ENCODE peak calls at places on chromosomes 11 and 22, in six cellular contexts. I is K562, T is HepG2, B is GM12878, R is H1, D is GM12891. A is an unnamed sample.

GRCh38 chr11:67165595-67165994 is 46.5 kb downstream of the KDM2A start:
- DNase-seq in I (no peak), T (no peak), B (no peak), R (no peak), D (no peak), A (no peak)

GRCh38 chr11:74493816-74494630 is 499 bp upstream of the LIPT2 start:
- DNase-seq in I (no peak), T (no peak), B (peak), R (no peak), D (no peak), A (no peak)

GRCh38 chr22:48362736-48363404 is 1464.8 kb downstream of the BRD1 start:
- DNase-seq in I (no peak), T (no peak), B (no peak), R (no peak), D (no peak), A (no peak)

GRCh38 chr22:18060646-18061620 is 16.9 kb upstream of the PEX26 start:
- DNase-seq in I (no peak), T (peak), B (no peak), R (no peak), D (no peak), A (no peak)

GRCh38 chr11:47234669-47235075 is 13.9 kb downstream of the ACP2 start:
- DNase-seq in I (no peak), T (no peak), B (no peak), R (no peak), D (no peak), A (no peak)

GRCh38 chr22:30277547-30278344 is 11.1 kb upstream of the OSM start:
- DNase-seq in I (no peak), T (no peak), B (no peak), R (no peak), D (no peak), A (no peak)

GRCh38 chr11:99505319-99505718 is 484.6 kb downstream of the CNTN5 start:
- DNase-seq in I (no peak), T (no peak), B (no peak), R (no peak), D (no peak), A (no peak)

GRCh38 chr11:110793556-110793955 is 81.3 kb upstream of the ARHGAP20 start:
- DNase-seq in I (no peak), T (no peak), B (no peak), R (no peak), D (no peak), A (no peak)

GRCh38 chr11:106990322-106990721 is 28.0 kb downstream of the GUCY1A2 start:
- DNase-seq in I (no peak), T (no peak), B (no peak), R (no peak), D (no peak), A (no peak)

GRCh38 chr11:71987521-71987920 is 11.2 kb upstream of the IL18BP start:
- DNase-seq in I (no peak), T (no peak), B (no peak), R (no peak), D (no peak), A (no peak)

GRCh38 chr22:35539910-35540599 is 576 bp upstream of the RASD2 start:
- DNase-seq in I (peak), T (no peak), B (no peak), R (no peak), D (peak), A (peak)

GRCh38 chr22:28983788-28984441 is 77.7 kb downstream of the C22orf31 start:
- DNase-seq in I (no peak), T (no peak), B (no peak), R (no peak), D (no peak), A (no peak)

GRCh38 chr11:126145954-126146353 is 65.5 kb downstream of the RPUSD4 start:
- DNase-seq in I (no peak), T (no peak), B (no peak), R (no peak), D (no peak), A (no peak)

GRCh38 chr11:16337421-16338213 is 18.7 kb downstream of the SOX6 start:
- DNase-seq in I (peak), T (no peak), B (no peak), R (no peak), D (no peak), A (no peak)

GRCh38 chr11:99534812-99535211 is 514.1 kb downstream of the CNTN5 start:
- DNase-seq in I (no peak), T (no peak), B (no peak), R (no peak), D (no peak), A (no peak)

GRCh38 chr11:109939176-109939810 is 153.9 kb upstream of the ZC3H12C start:
- DNase-seq in I (peak), T (peak), B (no peak), R (no peak), D (no peak), A (no peak)

GRCh38 chr22:26054846-26055245 is 114.4 kb upstream of the SEZ6L start:
- DNase-seq in I (no peak), T (no peak), B (no peak), R (no peak), D (no peak), A (no peak)

GRCh38 chr11:65871811-65872548 is 620 bp downstream of the EFEMP2 start:
- DNase-seq in I (no peak), T (no peak), B (no peak), R (no peak), D (no peak), A (no peak)

GRCh38 chr11:62504158-62504973 is 42.2 kb downstream of the AHNAK start:
- DNase-seq in I (no peak), T (no peak), B (no peak), R (no peak), D (no peak), A (no peak)

GRCh38 chr11:96134622-96135021 is 208.4 kb downstream of the MAML2 start:
- DNase-seq in I (no peak), T (no peak), B (no peak), R (no peak), D (no peak), A (no peak)

GRCh38 chr11:92149996-92150395 is 74.6 kb upstream of the FAT3 start:
- DNase-seq in I (no peak), T (no peak), B (no peak), R (no peak), D (no peak), A (no peak)

GRCh38 chr11:86636275-86636674 is 36.1 kb downstream of the ME3 start:
- DNase-seq in I (no peak), T (no peak), B (no peak), R (no peak), D (no peak), A (no peak)

GRCh38 chr22:26401726-26402125 is 27.3 kb upstream of the ASPHD2 start:
- DNase-seq in I (peak), T (no peak), B (no peak), R (no peak), D (no peak), A (no peak)

GRCh38 chr22:37174964-37175363 is 13.1 kb downstream of the C1QTNF6 start:
- DNase-seq in I (no peak), T (no peak), B (no peak), R (no peak), D (no peak), A (no peak)

GRCh38 chr11:44564653-44565007 is 833 bp upstream of the CD82 start:
- DNase-seq in I (peak), T (no peak), B (no peak), R (no peak), D (no peak), A (no peak)

GRCh38 chr11:107732327-107733051 is 20.6 kb upstream of the SLN start:
- DNase-seq in I (no peak), T (no peak), B (peak), R (no peak), D (no peak), A (no peak)

GRCh38 chr11:101686514-101686913 is 102.7 kb upstream of the TRPC6 start:
- DNase-seq in I (no peak), T (no peak), B (no peak), R (no peak), D (no peak), A (no peak)

GRCh38 chr11:12668166-12668565 is 6.1 kb upstream of the TEAD1 start:
- DNase-seq in I (no peak), T (no peak), B (no peak), R (no peak), D (no peak), A (no peak)

GRCh38 chr11:2551131-2551530 is 106.3 kb downstream of the KCNQ1 start:
- DNase-seq in I (no peak), T (no peak), B (no peak), R (no peak), D (no peak), A (no peak)

GRCh38 chr22:25656724-25657123 is 85.3 kb upstream of the MYO18B start:
- DNase-seq in I (no peak), T (no peak), B (peak), R (no peak), D (no peak), A (no peak)

GRCh38 chr11:73330569-73331093 is 22.6 kb downstream of the ARHGEF17 start:
- DNase-seq in I (peak), T (peak), B (no peak), R (no peak), D (no peak), A (no peak)

DNA sequence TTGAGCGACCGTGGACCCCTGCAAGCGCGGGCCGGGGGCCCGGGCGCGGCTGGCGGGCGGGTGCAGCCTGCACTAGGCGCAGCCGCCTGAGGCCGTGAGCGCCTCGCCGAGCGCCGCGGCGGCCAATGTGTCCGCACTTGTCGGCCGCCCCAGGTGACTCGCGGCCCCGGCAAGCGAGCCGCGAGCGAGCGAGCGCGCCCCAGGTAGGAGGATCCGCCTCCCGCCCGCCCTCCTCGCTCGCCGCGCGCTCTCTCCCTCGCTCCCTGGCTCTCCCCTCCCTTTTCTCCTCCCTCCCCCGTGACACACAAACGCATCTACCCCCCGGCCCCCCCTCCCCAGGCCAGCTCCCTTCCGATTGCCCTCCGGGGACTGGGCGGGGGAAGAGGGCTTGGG is at the start of gene WNT7B:
- DNase-seq in I (peak), T (no peak), B (no peak), R (no peak), D (no peak), A (no peak)
- TF ChIP-seq POLR2AphosphoS5 in I (no peak), T (no peak), B (no peak), R (no peak), D (no peak), A (no peak)

DNA sequence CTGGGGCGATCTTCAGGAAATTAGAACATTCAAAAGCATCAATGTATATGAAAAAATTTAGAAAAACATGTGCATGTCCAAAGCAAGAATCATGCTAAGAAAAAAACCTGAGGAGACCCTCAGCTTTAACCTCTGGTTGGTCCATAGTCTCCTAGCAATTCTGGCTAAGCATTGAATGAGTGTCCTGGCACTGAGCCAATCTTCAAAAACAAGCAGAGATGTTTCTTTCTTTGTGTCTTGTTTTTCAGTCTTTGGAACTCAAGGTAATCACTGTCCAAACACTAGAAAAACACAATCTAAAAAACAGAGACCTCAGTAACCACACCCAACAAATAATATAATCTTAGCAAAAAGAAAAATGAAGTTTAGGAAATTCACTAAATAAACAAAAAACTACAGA is 205.4 kb upstream of the CARD18 start:
- DNase-seq in I (no peak), T (no peak), B (no peak), R (no peak), D (no peak), A (no peak)
- TF ChIP-seq POLR2A in I (no peak), T (no peak), B (no peak), R (no peak), D (no peak), A (no peak)

GRCh38 chr22:46740910-46741785 is 3.1 kb upstream of the CERK start:
- DNase-seq in I (no peak), T (no peak), B (no peak), R (no peak), D (no peak), A (no peak)

GRCh38 chr22:46741974-46742519 is 4.0 kb upstream of the CERK start:
- DNase-seq in I (no peak), T (no peak), B (no peak), R (no peak), D (no peak), A (no peak)

GRCh38 chr22:46738961-46739870 is 1.2 kb upstream of the CERK start:
- DNase-seq in I (peak), T (peak), B (no peak), R (no peak), D (peak), A (no peak)

GRCh38 chr22:46744581-46744980 is 6.5 kb upstream of the CERK start:
- DNase-seq in I (no peak), T (peak), B (no peak), R (no peak), D (no peak), A (no peak)

DNA sequence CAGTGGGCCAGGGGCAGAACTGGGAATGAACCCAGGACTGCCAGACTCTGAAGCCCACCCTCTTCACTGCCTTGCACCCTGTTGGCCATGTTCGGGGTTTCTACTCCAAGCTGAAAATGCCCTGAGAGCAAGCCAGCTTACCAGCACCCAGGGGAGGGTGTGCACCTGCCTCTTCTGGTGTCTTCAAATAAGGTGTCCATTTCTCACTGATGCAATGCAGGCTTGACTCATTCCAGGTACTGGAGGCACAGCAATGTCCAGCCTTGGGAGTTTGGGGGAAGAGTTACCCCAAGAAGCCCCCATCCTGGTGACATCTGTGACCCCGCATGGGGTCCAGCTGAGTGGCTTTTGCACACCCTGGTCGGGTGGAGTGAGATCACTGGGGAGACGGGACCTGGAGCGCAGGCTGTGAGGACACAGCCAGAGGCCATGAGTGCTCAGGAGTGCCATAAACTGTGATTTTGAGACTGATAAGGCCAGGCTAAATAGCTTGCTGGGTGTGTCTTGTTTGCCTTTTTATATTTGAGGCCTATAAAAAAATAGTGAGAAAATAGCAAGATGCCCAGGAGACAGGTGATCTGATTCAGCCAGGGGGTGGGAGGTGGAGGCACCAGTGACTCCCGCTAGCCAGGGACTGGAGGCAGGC is 4.6 kb upstream of the CERK start:
- DNase-seq in I (no peak), T (no peak), B (no peak), R (no peak), D (no peak), A (no peak)
- TF ChIP-seq TAF1 in I (no peak), T (no peak), B (no peak), R (no peak), D (no peak), A (no peak)

GRCh38 chr11:130652671-130653335 is 204.4 kb downstream of the ADAMTS15 start:
- DNase-seq in I (no peak), T (no peak), B (no peak), R (no peak), D (no peak), A (no peak)
- TF ChIP-seq POLR2AphosphoS5 in I (no peak), T (no peak), B (no peak), R (no peak), D (no peak), A (no peak)

GRCh38 chr11:534197-534591 is 1.2 kb downstream of the HRAS start:
- DNase-seq in I (no peak), T (no peak), B (no peak), R (no peak), D (no peak), A (no peak)

GRCh38 chr11:537622-538430 is 499 bp downstream of the LRRC56 start:
- DNase-seq in I (no peak), T (no peak), B (no peak), R (no peak), D (no peak), A (no peak)

GRCh38 chr11:536841-537621 is at the start of gene LRRC56:
- DNase-seq in I (peak), T (peak), B (peak), R (no peak), D (peak), A (peak)

GRCh38 chr11:534592-535518 is 521 bp downstream of the HRAS start:
- DNase-seq in I (peak), T (no peak), B (no peak), R (no peak), D (no peak), A (no peak)

DNA sequence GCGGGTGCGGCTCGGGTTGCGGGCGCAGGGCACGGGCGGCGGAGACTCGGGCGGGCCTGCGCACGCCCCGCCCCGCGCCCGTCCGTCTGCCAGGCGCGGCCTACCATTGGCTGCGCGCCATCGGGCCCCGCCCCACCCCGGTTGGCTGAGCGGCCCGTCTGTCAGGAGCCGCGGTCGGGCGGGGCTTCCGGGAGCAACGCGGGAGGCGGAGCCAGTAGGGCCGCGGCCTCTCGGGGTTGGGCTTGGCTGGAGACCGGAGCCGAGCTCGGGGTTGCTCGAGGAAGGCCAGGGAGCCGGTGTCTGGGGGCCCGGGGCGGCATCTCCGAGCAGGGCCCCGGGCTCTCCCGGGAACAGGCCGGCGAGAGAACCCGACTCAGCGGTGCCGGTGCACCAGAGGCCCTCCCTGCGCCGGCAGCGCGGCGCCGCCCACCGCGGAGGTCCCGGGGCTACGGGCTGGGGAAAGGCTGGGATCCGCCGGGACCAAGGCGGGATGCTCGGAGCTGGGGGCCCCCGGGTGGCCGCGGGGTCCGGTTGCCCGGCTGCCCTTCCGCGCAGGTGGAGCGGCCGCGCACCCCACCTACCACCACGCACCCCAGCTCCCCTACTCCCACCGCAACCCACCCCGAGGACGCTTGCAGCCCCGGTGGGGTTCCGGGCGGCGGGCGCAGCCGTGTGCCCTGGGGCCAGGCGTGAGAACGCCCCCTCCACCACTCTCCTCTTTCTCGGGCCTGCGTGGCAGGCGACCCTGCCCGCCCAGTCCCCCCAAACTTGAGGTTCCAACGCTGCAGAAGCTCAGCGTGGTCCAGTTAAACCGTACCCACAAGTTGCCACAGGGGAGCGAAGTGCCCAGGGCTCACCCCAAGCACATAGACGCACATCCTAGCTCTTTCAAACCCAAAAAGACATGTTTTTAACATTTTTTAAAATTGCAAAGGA is at the start of gene HRAS:
- DNase-seq in I (peak), T (peak), B (peak), R (peak), D (peak), A (peak)
- TF ChIP-seq POLR2A in I (peak), T (peak), B (peak), R (no peak), D (no peak), A (peak)

GRCh38 chr11:100640646-100641045 is 46.4 kb upstream of the ARHGAP42 start:
- DNase-seq in I (no peak), T (no peak), B (no peak), R (no peak), D (no peak), A (no peak)
- TF ChIP-seq TAF1 in I (no peak), T (no peak), B (no peak), R (no peak), D (no peak), A (no peak)

GRCh38 chr11:33861911-33862310 is 30.0 kb downstream of the LMO2 start:
- DNase-seq in I (no peak), T (no peak), B (no peak), R (no peak), D (no peak), A (no peak)

GRCh38 chr11:33859306-33859705 is 32.6 kb downstream of the LMO2 start:
- DNase-seq in I (no peak), T (no peak), B (no peak), R (no peak), D (no peak), A (no peak)

GRCh38 chr11:33860926-33861325 is 30.9 kb downstream of the LMO2 start:
- DNase-seq in I (no peak), T (no peak), B (no peak), R (no peak), D (no peak), A (no peak)

GRCh38 chr11:33861366-33861765 is 30.5 kb downstream of the LMO2 start:
- DNase-seq in I (no peak), T (no peak), B (no peak), R (no peak), D (no peak), A (no peak)

GRCh38 chr11:33857924-33858323 is 34.0 kb downstream of the LMO2 start:
- DNase-seq in I (peak), T (peak), B (peak), R (peak), D (peak), A (peak)
- TF ChIP-seq POLR2AphosphoS5 in I (peak), T (no peak), B (no peak), R (no peak), D (no peak), A (no peak)